ENCODE peak calls at places on chromosome 7, in eight cellular contexts. One of them, this sample, is unnamed.

GRCh38 chr7:50632561-50633413 is 67.6 kb upstream of the DDC start:
- DNase-seq in astrocyte of the spinal cord: peak
- DNase-seq in NCI-H1105 treated with DMSO at 0.1 percent for 48 hours: peak
- DNase-seq in T1000: no peak
- DNase-seq in activated CD8-positive, alpha-beta memory T cell treated with anti-CD3 and anti-CD28 coated beads for 24 hours: peak
- DNase-seq in HuH-7.5: peak
- DNase-seq in T-helper 1 cell: peak
- DNase-seq in Peyer's patch: peak
- DNase-seq in this sample: peak

GRCh38 chr7:114083714-114084113 is 164.9 kb upstream of the PPP1R3A start:
- DNase-seq in HuH-7.5: peak
- DNase-seq in Peyer's patch: no peak
- DNase-seq in T1000: no peak
- DNase-seq in NCI-H1105 treated with DMSO at 0.1 percent for 48 hours: no peak
- DNase-seq in astrocyte of the spinal cord: no peak
- DNase-seq in T-helper 1 cell: no peak
- DNase-seq in activated CD8-positive, alpha-beta memory T cell treated with anti-CD3 and anti-CD28 coated beads for 24 hours: no peak
- DNase-seq in this sample: no peak

GRCh38 chr7:88758355-88759215 is 915 bp upstream of the ZNF804B start:
- DNase-seq in T1000: no peak
- DNase-seq in astrocyte of the spinal cord: peak
- DNase-seq in NCI-H1105 treated with DMSO at 0.1 percent for 48 hours: peak
- DNase-seq in activated CD8-positive, alpha-beta memory T cell treated with anti-CD3 and anti-CD28 coated beads for 24 hours: no peak
- DNase-seq in Peyer's patch: no peak
- DNase-seq in T-helper 1 cell: no peak
- DNase-seq in HuH-7.5: peak
- DNase-seq in this sample: no peak

GRCh38 chr7:121744877-121745276 is 128.1 kb upstream of the PTPRZ1 start:
- DNase-seq in NCI-H1105 treated with DMSO at 0.1 percent for 48 hours: no peak
- DNase-seq in Peyer's patch: no peak
- DNase-seq in T-helper 1 cell: no peak
- DNase-seq in T1000: no peak
- DNase-seq in HuH-7.5: no peak
- DNase-seq in astrocyte of the spinal cord: no peak
- DNase-seq in activated CD8-positive, alpha-beta memory T cell treated with anti-CD3 and anti-CD28 coated beads for 24 hours: no peak
- DNase-seq in this sample: no peak

GRCh38 chr7:149864751-149865150 is 9.0 kb upstream of the ATP6V0E2 start:
- DNase-seq in Peyer's patch: no peak
- DNase-seq in T1000: no peak
- DNase-seq in astrocyte of the spinal cord: no peak
- DNase-seq in activated CD8-positive, alpha-beta memory T cell treated with anti-CD3 and anti-CD28 coated beads for 24 hours: no peak
- DNase-seq in T-helper 1 cell: no peak
- DNase-seq in HuH-7.5: no peak
- DNase-seq in NCI-H1105 treated with DMSO at 0.1 percent for 48 hours: no peak
- DNase-seq in this sample: no peak

GRCh38 chr7:29319719-29320521 is 125.3 kb downstream of the CHN2 start:
- DNase-seq in HuH-7.5: no peak
- DNase-seq in astrocyte of the spinal cord: no peak
- DNase-seq in Peyer's patch: no peak
- DNase-seq in activated CD8-positive, alpha-beta memory T cell treated with anti-CD3 and anti-CD28 coated beads for 24 hours: no peak
- DNase-seq in T-helper 1 cell: no peak
- DNase-seq in NCI-H1105 treated with DMSO at 0.1 percent for 48 hours: no peak
- DNase-seq in T1000: no peak
- DNase-seq in this sample: no peak

GRCh38 chr7:54419209-54419608 is 123.0 kb upstream of the VSTM2A start:
- DNase-seq in Peyer's patch: no peak
- DNase-seq in T1000: no peak
- DNase-seq in activated CD8-positive, alpha-beta memory T cell treated with anti-CD3 and anti-CD28 coated beads for 24 hours: no peak
- DNase-seq in NCI-H1105 treated with DMSO at 0.1 percent for 48 hours: no peak
- DNase-seq in T-helper 1 cell: no peak
- DNase-seq in HuH-7.5: no peak
- DNase-seq in astrocyte of the spinal cord: no peak
- DNase-seq in this sample: no peak

GRCh38 chr7:131629203-131629871 is 72.9 kb upstream of the PODXL start:
- DNase-seq in T1000: no peak
- DNase-seq in Peyer's patch: no peak
- DNase-seq in HuH-7.5: no peak
- DNase-seq in T-helper 1 cell: no peak
- DNase-seq in activated CD8-positive, alpha-beta memory T cell treated with anti-CD3 and anti-CD28 coated beads for 24 hours: no peak
- DNase-seq in NCI-H1105 treated with DMSO at 0.1 percent for 48 hours: no peak
- DNase-seq in astrocyte of the spinal cord: peak
- DNase-seq in this sample: peak

GRCh38 chr7:36747251-36747968 is 23.1 kb upstream of the AOAH start:
- DNase-seq in T-helper 1 cell: no peak
- DNase-seq in T1000: no peak
- DNase-seq in astrocyte of the spinal cord: peak
- DNase-seq in Peyer's patch: no peak
- DNase-seq in NCI-H1105 treated with DMSO at 0.1 percent for 48 hours: no peak
- DNase-seq in HuH-7.5: no peak
- DNase-seq in activated CD8-positive, alpha-beta memory T cell treated with anti-CD3 and anti-CD28 coated beads for 24 hours: no peak
- DNase-seq in this sample: peak

GRCh38 chr7:64881461-64882287 is 21.4 kb upstream of the ZNF273 start:
- DNase-seq in activated CD8-positive, alpha-beta memory T cell treated with anti-CD3 and anti-CD28 coated beads for 24 hours: peak
- DNase-seq in NCI-H1105 treated with DMSO at 0.1 percent for 48 hours: no peak
- DNase-seq in Peyer's patch: no peak
- DNase-seq in HuH-7.5: no peak
- DNase-seq in astrocyte of the spinal cord: no peak
- DNase-seq in T-helper 1 cell: no peak
- DNase-seq in T1000: no peak
- DNase-seq in this sample: no peak

GRCh38 chr7:8260871-8261707 is 878 bp downstream of the ICA1 start:
- DNase-seq in NCI-H1105 treated with DMSO at 0.1 percent for 48 hours: peak
- DNase-seq in HuH-7.5: peak
- DNase-seq in T1000: peak
- DNase-seq in T-helper 1 cell: no peak
- DNase-seq in Peyer's patch: no peak
- DNase-seq in activated CD8-positive, alpha-beta memory T cell treated with anti-CD3 and anti-CD28 coated beads for 24 hours: peak
- DNase-seq in astrocyte of the spinal cord: no peak
- DNase-seq in this sample: no peak

GRCh38 chr7:117169907-117170306 is 153.0 kb downstream of the WNT2 start:
- DNase-seq in HuH-7.5: no peak
- DNase-seq in T1000: peak
- DNase-seq in Peyer's patch: no peak
- DNase-seq in NCI-H1105 treated with DMSO at 0.1 percent for 48 hours: peak
- DNase-seq in T-helper 1 cell: no peak
- DNase-seq in astrocyte of the spinal cord: peak
- DNase-seq in activated CD8-positive, alpha-beta memory T cell treated with anti-CD3 and anti-CD28 coated beads for 24 hours: no peak
- DNase-seq in this sample: no peak

GRCh38 chr7:13991791-13992620 is 2.5 kb upstream of the ETV1 start:
- DNase-seq in T-helper 1 cell: no peak
- DNase-seq in astrocyte of the spinal cord: no peak
- DNase-seq in NCI-H1105 treated with DMSO at 0.1 percent for 48 hours: no peak
- DNase-seq in T1000: no peak
- DNase-seq in Peyer's patch: no peak
- DNase-seq in activated CD8-positive, alpha-beta memory T cell treated with anti-CD3 and anti-CD28 coated beads for 24 hours: no peak
- DNase-seq in HuH-7.5: no peak
- DNase-seq in this sample: no peak

GRCh38 chr7:128882134-128882533 is 19.5 kb downstream of the ATP6V1F start:
- DNase-seq in Peyer's patch: no peak
- DNase-seq in T-helper 1 cell: no peak
- DNase-seq in HuH-7.5: no peak
- DNase-seq in NCI-H1105 treated with DMSO at 0.1 percent for 48 hours: no peak
- DNase-seq in astrocyte of the spinal cord: no peak
- DNase-seq in T1000: no peak
- DNase-seq in activated CD8-positive, alpha-beta memory T cell treated with anti-CD3 and anti-CD28 coated beads for 24 hours: no peak
- DNase-seq in this sample: no peak

GRCh38 chr7:28812641-28813040 is 145.5 kb downstream of the TRIL start:
- DNase-seq in HuH-7.5: no peak
- DNase-seq in Peyer's patch: no peak
- DNase-seq in T1000: no peak
- DNase-seq in NCI-H1105 treated with DMSO at 0.1 percent for 48 hours: peak
- DNase-seq in astrocyte of the spinal cord: no peak
- DNase-seq in activated CD8-positive, alpha-beta memory T cell treated with anti-CD3 and anti-CD28 coated beads for 24 hours: no peak
- DNase-seq in T-helper 1 cell: no peak
- DNase-seq in this sample: no peak